ENCODE peak calls at places on chromosomes 12 and 14, in eight cellular contexts. T is cardiac fibroblast, G is GM06990, C is transverse colon, B is omental fat pad, M is Calu3, Q is brain microvascular endothelial cell, J is Caco-2. F is an unnamed sample.
A peak's percentile ranks its signal among the peaks of the same experiment; 100 is the strongest.

GRCh38 chr12:89936631-89937030 is 228.0 kb upstream of the ATP2B1 start:
- DNase-seq in M (no peak), B (no peak), G (no peak), T (no peak), C (no peak), J (no peak), Q (no peak), F (no peak)

GRCh38 chr14:96370528-96370927 is 7.2 kb downstream of the GSKIP start:
- DNase-seq in T (no peak), Q (no peak), B (no peak), M (no peak), G (no peak), J (no peak), C (no peak), F (no peak)

GRCh38 chr12:51863921-51864700 is 15.6 kb upstream of the FIGNL2 start:
- DNase-seq in C (no peak), J (peak; percentile 91), T (no peak), B (no peak), Q (no peak), G (no peak), M (no peak), F (no peak)

GRCh38 chr12:18752947-18753346 is 15.0 kb downstream of the CAPZA3 start:
- DNase-seq in B (no peak), C (no peak), J (no peak), T (no peak), G (no peak), Q (no peak), M (no peak), F (no peak)

GRCh38 chr12:46930101-46930500 is 104.3 kb upstream of the SLC38A4 start:
- DNase-seq in Q (no peak), M (no peak), G (no peak), C (no peak), T (no peak), J (no peak), B (no peak), F (no peak)

GRCh38 chr12:52543985-52544888 is 8.7 kb downstream of the KRT71 start:
- DNase-seq in C (no peak), T (peak; percentile 5), Q (no peak), M (no peak), J (no peak), G (no peak), B (no peak), F (no peak)

GRCh38 chr12:93154753-93155475 is 222.8 kb upstream of the NUDT4 start:
- DNase-seq in T (peak; percentile 56), C (no peak), M (no peak), Q (no peak), B (no peak), J (peak; percentile 68), G (no peak), F (no peak)

GRCh38 chr12:12432373-12432772 is 75.5 kb downstream of the BORCS5 start:
- DNase-seq in G (no peak), Q (peak; percentile 39), T (peak; percentile 83), M (peak; percentile 20), J (no peak), C (no peak), B (no peak), F (peak; percentile 75)

GRCh38 chr14:74545386-74545785 is 51.8 kb downstream of the ISCA2 start:
- DNase-seq in T (no peak), G (no peak), C (no peak), B (no peak), J (no peak), M (no peak), Q (no peak), F (no peak)

GRCh38 chr12:131138638-131139362 is 185.1 kb downstream of the ADGRD1 start:
- DNase-seq in G (no peak), B (no peak), T (no peak), Q (no peak), J (no peak), C (no peak), M (no peak), F (no peak)

GRCh38 chr12:52033506-52034258 is 17.6 kb upstream of the NR4A1 start:
- DNase-seq in J (no peak), T (no peak), G (no peak), B (no peak), Q (no peak), M (no peak), C (no peak), F (no peak)

GRCh38 chr12:4505381-4505986 is 33.2 kb upstream of the RAD51AP1 start:
- DNase-seq in B (no peak), Q (peak; percentile 58), G (no peak), T (peak; percentile 30), M (no peak), C (no peak), J (no peak), F (no peak)

GRCh38 chr14:59332727-59333126 is 132.5 kb downstream of the GPR135 start:
- DNase-seq in T (peak; percentile 97), Q (peak; percentile 92), J (no peak), G (no peak), B (no peak), C (no peak), M (no peak), F (peak; percentile 39)

GRCh38 chr12:30877110-30877875 is 49.3 kb upstream of the TSPAN11 start:
- DNase-seq in Q (no peak), G (no peak), T (no peak), C (no peak), J (no peak), M (no peak), B (no peak), F (no peak)

GRCh38 chr12:92094751-92095161 is 50.9 kb downstream of the BTG1 start:
- DNase-seq in B (no peak), M (no peak), T (peak; percentile 44), Q (peak; percentile 43), J (no peak), G (no peak), C (no peak), F (no peak)

GRCh38 chr14:25049559-25050493 is at the start of gene STXBP6:
- DNase-seq in J (peak; percentile 85), M (peak; percentile 73), T (peak; percentile 52), C (peak; percentile 78), G (peak; percentile 24), Q (no peak), B (peak; percentile 28), F (no peak)

GRCh38 chr14:69154779-69155178 is 1.9 kb upstream of the DCAF5 start:
- DNase-seq in M (no peak), C (no peak), J (peak; percentile 23), Q (peak; percentile 17), G (no peak), B (no peak), T (peak; percentile 14), F (no peak)

GRCh38 chr12:112971248-112971647 is 7.1 kb upstream of the OAS2 start:
- DNase-seq in C (no peak), M (no peak), T (peak; percentile 17), B (no peak), J (no peak), G (no peak), Q (no peak), F (no peak)

GRCh38 chr14:52835122-52835903 is 43.9 kb upstream of the GNPNAT1 start:
- DNase-seq in G (no peak), C (no peak), B (peak; percentile 23), T (peak; percentile 92), J (no peak), Q (peak; percentile 85), M (no peak), F (no peak)

GRCh38 chr14:31084385-31084784 is 58.2 kb upstream of the STRN3 start:
- DNase-seq in J (peak; percentile 15), T (no peak), M (no peak), B (no peak), G (peak; percentile 28), C (no peak), Q (no peak), F (no peak)
- TF ChIP-seq CTCF in J (no peak), T (no peak), M (no peak), B (no peak), G (peak; percentile 19), C (no peak), Q (no peak), F (no peak)

DNA sequence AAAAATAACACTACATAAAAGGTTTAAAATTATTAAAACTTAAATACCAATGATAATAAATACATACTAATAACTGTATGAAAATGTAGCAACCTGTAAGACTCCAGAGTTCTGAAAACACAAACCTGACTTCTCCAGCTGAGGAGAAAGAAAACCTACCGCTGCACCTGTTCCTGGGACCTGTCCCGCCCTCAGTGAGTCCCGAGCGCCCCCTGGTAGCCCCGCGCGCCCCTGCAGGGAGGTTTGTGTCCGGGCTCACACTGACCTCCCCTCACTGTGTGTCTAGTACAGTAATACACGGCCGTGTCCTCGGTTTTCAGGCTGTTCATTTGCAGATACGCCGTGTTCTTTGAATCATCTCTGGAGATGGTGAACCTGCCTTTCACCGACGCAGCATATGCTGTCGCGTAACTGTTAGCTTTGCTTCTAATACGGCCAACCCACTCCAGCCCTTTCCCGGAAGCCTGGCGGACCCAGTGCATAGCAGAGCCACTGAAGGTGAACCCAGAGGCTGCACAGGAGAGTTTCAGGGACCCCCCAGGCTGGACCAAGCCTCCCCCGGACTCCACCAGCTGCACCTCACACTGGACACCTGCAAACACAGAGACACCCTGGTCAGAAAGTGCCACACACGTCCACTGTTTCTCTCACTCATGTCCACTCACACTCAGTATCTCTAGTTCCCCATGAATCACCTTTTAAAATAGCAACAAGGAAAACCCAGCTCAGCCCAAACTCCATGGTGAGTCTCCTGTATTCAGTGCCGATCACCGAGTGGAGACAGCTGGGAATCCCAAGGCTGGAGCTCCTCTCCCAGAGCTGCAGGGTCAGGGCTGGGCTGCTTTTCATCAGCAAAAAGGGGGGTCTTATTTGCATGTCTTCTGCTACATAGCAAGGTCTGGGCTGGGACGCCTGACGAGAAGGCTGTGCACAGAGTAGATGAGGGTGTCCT is 1276.3 kb downstream of the TMEM121 start:
- DNase-seq in B (no peak), G (peak; percentile 19), Q (no peak), M (peak; percentile 76), C (peak; percentile 52), T (no peak), J (peak; percentile 84), F (no peak)
- TF ChIP-seq CTCF in B (no peak), G (peak; percentile 24), Q (no peak), M (no peak), C (no peak), T (no peak), J (peak; percentile 74), F (no peak)

DNA sequence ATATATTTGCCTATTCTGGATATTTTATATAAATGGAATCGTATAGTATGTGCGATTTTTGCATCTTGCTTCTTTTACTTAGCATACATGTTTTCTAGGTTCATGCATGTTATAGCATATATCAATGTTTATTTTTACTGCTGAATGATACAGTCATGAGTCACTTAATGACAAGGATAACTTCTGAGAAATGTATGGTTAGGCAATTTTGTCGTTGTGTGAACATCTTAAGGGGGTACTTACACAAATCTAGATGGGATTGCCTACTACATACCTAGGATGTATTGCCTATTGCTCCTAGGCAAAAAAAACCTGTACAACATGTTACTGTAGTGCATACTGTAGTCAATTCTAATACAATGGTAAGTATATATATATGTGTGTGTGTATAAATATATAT is 8.8 kb downstream of the USP15 start:
- DNase-seq in B (no peak), M (no peak), J (no peak), G (no peak), Q (no peak), C (no peak), T (peak; percentile 84), F (no peak)
- TF ChIP-seq CTCF in B (no peak), M (no peak), J (no peak), G (no peak), Q (no peak), C (no peak), T (no peak), F (no peak)

DNA sequence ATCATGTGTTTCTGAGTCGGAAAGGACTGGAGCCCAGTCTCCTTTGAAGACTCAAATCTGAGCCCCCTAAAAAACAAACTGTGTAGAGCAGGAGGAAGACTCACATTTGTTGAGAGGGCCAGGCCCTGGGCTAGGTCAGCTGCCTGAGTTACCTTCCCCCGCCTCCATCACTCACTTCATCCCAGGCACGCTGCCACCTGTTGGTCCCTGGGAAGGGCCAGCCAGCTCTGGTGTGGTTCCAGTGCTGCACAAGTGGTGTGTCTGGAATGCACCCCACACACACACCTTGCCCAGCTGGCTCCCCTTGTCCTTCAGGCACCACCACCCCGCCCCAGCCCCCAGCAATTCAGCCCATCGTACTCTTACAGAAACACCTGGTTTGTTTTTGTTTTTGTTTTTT is 9.0 kb downstream of the MVK start:
- DNase-seq in G (no peak), B (no peak), C (no peak), J (peak; percentile 49), M (peak; percentile 39), Q (no peak), T (no peak), F (no peak)
- TF ChIP-seq CTCF in G (no peak), B (no peak), C (no peak), J (no peak), M (no peak), Q (peak; percentile 11), T (no peak), F (no peak)